ENCODE peak calls at places on chromosomes 2 and 18, in eight cellular contexts. One of them, this sample, is unnamed. For H3K9me3, the result is how much of the 10 kb centered on the place peaks cover.

GRCh38 chr18:36297419-36298112 is at the start of gene FHOD3:
- DNase-seq in neuronal stem cell: peak
- DNase-seq in upper lobe of left lung: peak
- DNase-seq in CD8-positive, alpha-beta memory T cell: no peak
- DNase-seq in HepG2: no peak
- DNase-seq in IMR-90: peak
- DNase-seq in NT2/D1: no peak
- DNase-seq in OCI-LY7: no peak
- DNase-seq in this sample: peak

GRCh38 chr2:38239452-38239851 is 137.6 kb downstream of the ATL2 start:
- DNase-seq in OCI-LY7: no peak
- DNase-seq in CD8-positive, alpha-beta memory T cell: no peak
- DNase-seq in neuronal stem cell: no peak
- DNase-seq in NT2/D1: no peak
- DNase-seq in IMR-90: no peak
- DNase-seq in HepG2: no peak
- DNase-seq in upper lobe of left lung: no peak
- DNase-seq in this sample: no peak

GRCh38 chr18:23380817-23381216 is 72.3 kb upstream of the RIOK3 start:
- DNase-seq in IMR-90: peak
- DNase-seq in upper lobe of left lung: no peak
- DNase-seq in neuronal stem cell: no peak
- DNase-seq in NT2/D1: no peak
- DNase-seq in OCI-LY7: no peak
- DNase-seq in HepG2: no peak
- DNase-seq in CD8-positive, alpha-beta memory T cell: no peak
- DNase-seq in this sample: no peak

GRCh38 chr2:137000790-137001189 is 235.4 kb downstream of the THSD7B start:
- DNase-seq in HepG2: no peak
- DNase-seq in upper lobe of left lung: no peak
- DNase-seq in OCI-LY7: no peak
- DNase-seq in neuronal stem cell: no peak
- DNase-seq in IMR-90: no peak
- DNase-seq in NT2/D1: no peak
- DNase-seq in CD8-positive, alpha-beta memory T cell: no peak
- DNase-seq in this sample: no peak

GRCh38 chr18:11955299-11956029 is 25.8 kb upstream of the IMPA2 start:
- DNase-seq in HepG2: peak
- DNase-seq in CD8-positive, alpha-beta memory T cell: no peak
- DNase-seq in OCI-LY7: no peak
- DNase-seq in IMR-90: peak
- DNase-seq in neuronal stem cell: no peak
- DNase-seq in upper lobe of left lung: peak
- DNase-seq in NT2/D1: no peak
- DNase-seq in this sample: no peak

GRCh38 chr2:43255249-43255960 is 29.0 kb upstream of the ZFP36L2 start:
- DNase-seq in upper lobe of left lung: no peak
- DNase-seq in OCI-LY7: no peak
- DNase-seq in IMR-90: no peak
- DNase-seq in NT2/D1: no peak
- DNase-seq in CD8-positive, alpha-beta memory T cell: no peak
- DNase-seq in HepG2: peak
- DNase-seq in neuronal stem cell: no peak
- DNase-seq in this sample: no peak

GRCh38 chr2:213251618-213252017 is 32.6 kb upstream of the SPAG16 start:
- DNase-seq in IMR-90: peak
- DNase-seq in neuronal stem cell: peak
- DNase-seq in CD8-positive, alpha-beta memory T cell: no peak
- DNase-seq in HepG2: peak
- DNase-seq in OCI-LY7: peak
- DNase-seq in NT2/D1: peak
- DNase-seq in upper lobe of left lung: no peak
- DNase-seq in this sample: no peak

GRCh38 chr2:27715318-27716165 is 51.9 kb downstream of the SLC4A1AP start:
- DNase-seq in upper lobe of left lung: no peak
- DNase-seq in HepG2: no peak
- DNase-seq in NT2/D1: no peak
- DNase-seq in neuronal stem cell: no peak
- DNase-seq in OCI-LY7: no peak
- DNase-seq in IMR-90: peak
- DNase-seq in CD8-positive, alpha-beta memory T cell: no peak
- DNase-seq in this sample: no peak

GRCh38 chr2:161677634-161678033 is 53.4 kb downstream of the SLC4A10 start:
- DNase-seq in OCI-LY7: no peak
- DNase-seq in CD8-positive, alpha-beta memory T cell: no peak
- DNase-seq in NT2/D1: no peak
- DNase-seq in neuronal stem cell: no peak
- DNase-seq in IMR-90: no peak
- DNase-seq in HepG2: no peak
- DNase-seq in upper lobe of left lung: no peak
- DNase-seq in this sample: no peak

GRCh38 chr2:213551526-213551925 is 267.3 kb downstream of the SPAG16 start:
- DNase-seq in OCI-LY7: no peak
- DNase-seq in NT2/D1: no peak
- DNase-seq in HepG2: no peak
- DNase-seq in CD8-positive, alpha-beta memory T cell: no peak
- DNase-seq in IMR-90: no peak
- DNase-seq in neuronal stem cell: no peak
- DNase-seq in upper lobe of left lung: no peak
- DNase-seq in this sample: no peak

GRCh38 chr18:13382683-13382989 is 164.1 kb downstream of the LDLRAD4 start:
- DNase-seq in upper lobe of left lung: peak
- DNase-seq in HepG2: no peak
- DNase-seq in IMR-90: no peak
- DNase-seq in NT2/D1: no peak
- DNase-seq in OCI-LY7: no peak
- DNase-seq in neuronal stem cell: no peak
- DNase-seq in CD8-positive, alpha-beta memory T cell: no peak
- DNase-seq in this sample: no peak

GRCh38 chr18:21345851-21346250 is 103.8 kb downstream of the GREB1L start:
- DNase-seq in neuronal stem cell: no peak
- DNase-seq in CD8-positive, alpha-beta memory T cell: no peak
- DNase-seq in upper lobe of left lung: no peak
- DNase-seq in HepG2: no peak
- DNase-seq in NT2/D1: no peak
- DNase-seq in IMR-90: no peak
- DNase-seq in OCI-LY7: no peak
- DNase-seq in this sample: no peak

GRCh38 chr18:68219274-68219673 is 495.6 kb downstream of the TMX3 start:
- DNase-seq in IMR-90: no peak
- DNase-seq in HepG2: no peak
- DNase-seq in upper lobe of left lung: no peak
- DNase-seq in NT2/D1: no peak
- DNase-seq in neuronal stem cell: no peak
- DNase-seq in CD8-positive, alpha-beta memory T cell: no peak
- DNase-seq in OCI-LY7: no peak
- DNase-seq in this sample: no peak

GRCh38 chr2:195995499-195995898 is 73.1 kb downstream of the DNAH7 start:
- DNase-seq in NT2/D1: no peak
- DNase-seq in IMR-90: no peak
- DNase-seq in CD8-positive, alpha-beta memory T cell: no peak
- DNase-seq in HepG2: no peak
- DNase-seq in OCI-LY7: no peak
- DNase-seq in upper lobe of left lung: no peak
- DNase-seq in neuronal stem cell: no peak
- DNase-seq in this sample: no peak

GRCh38 chr2:12617366-12617765 is 99.4 kb upstream of the TRIB2 start:
- DNase-seq in upper lobe of left lung: no peak
- DNase-seq in neuronal stem cell: no peak
- DNase-seq in IMR-90: no peak
- DNase-seq in CD8-positive, alpha-beta memory T cell: no peak
- DNase-seq in OCI-LY7: peak
- DNase-seq in HepG2: no peak
- DNase-seq in NT2/D1: no peak
- DNase-seq in this sample: no peak

GRCh38 chr18:52395146-52395852 is 55.3 kb downstream of the DCC start:
- DNase-seq in OCI-LY7: no peak
- DNase-seq in HepG2: no peak
- DNase-seq in CD8-positive, alpha-beta memory T cell: no peak
- DNase-seq in neuronal stem cell: no peak
- DNase-seq in NT2/D1: no peak
- DNase-seq in upper lobe of left lung: no peak
- DNase-seq in IMR-90: no peak
- DNase-seq in this sample: no peak

DNA sequence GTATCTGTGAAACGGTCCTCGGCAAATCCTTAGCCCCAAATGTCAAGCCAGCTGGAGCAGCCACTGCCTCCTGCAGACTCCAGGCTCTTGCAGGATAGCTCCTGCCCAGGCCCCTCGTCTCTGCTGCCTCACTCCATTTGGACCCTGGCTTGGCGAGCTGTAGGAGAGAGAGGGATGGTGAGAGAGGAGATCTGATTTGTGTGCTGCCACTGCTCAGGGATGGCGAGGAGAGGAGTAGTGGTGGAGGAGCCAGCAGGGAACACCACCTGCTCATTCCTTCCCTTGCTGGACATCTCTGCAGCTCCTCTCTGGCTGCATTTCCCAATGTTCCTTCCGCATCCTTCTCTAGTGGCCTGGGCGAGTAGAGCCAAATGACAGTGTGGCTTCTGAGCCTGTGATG is 109.1 kb upstream of the NCK2 start:
- DNase-seq in neuronal stem cell: no peak
- DNase-seq in IMR-90: no peak
- DNase-seq in HepG2: no peak
- DNase-seq in OCI-LY7: no peak
- DNase-seq in CD8-positive, alpha-beta memory T cell: no peak
- DNase-seq in upper lobe of left lung: no peak
- DNase-seq in NT2/D1: no peak
- DNase-seq in this sample: no peak
- H3K4me3 ChIP-seq in neuronal stem cell: no peak
- H3K4me3 ChIP-seq in IMR-90: no peak
- H3K4me3 ChIP-seq in HepG2: no peak
- H3K4me3 ChIP-seq in OCI-LY7: no peak
- H3K4me3 ChIP-seq in CD8-positive, alpha-beta memory T cell: no peak
- H3K4me3 ChIP-seq in upper lobe of left lung: no peak
- H3K4me3 ChIP-seq in NT2/D1: no peak
- H3K4me3 ChIP-seq in this sample: no peak

GRCh38 chr2:453132-453531 is 165.2 kb upstream of the ALKAL2 start:
- DNase-seq in NT2/D1: no peak
- DNase-seq in HepG2: no peak
- DNase-seq in IMR-90: no peak
- DNase-seq in neuronal stem cell: no peak
- DNase-seq in OCI-LY7: no peak
- DNase-seq in upper lobe of left lung: no peak
- DNase-seq in CD8-positive, alpha-beta memory T cell: no peak
- DNase-seq in this sample: no peak
- H3K9me3 ChIP-seq in NT2/D1: under half
- H3K9me3 ChIP-seq in HepG2: under half
- H3K9me3 ChIP-seq in IMR-90: under half
- H3K9me3 ChIP-seq in neuronal stem cell: under half
- H3K9me3 ChIP-seq in OCI-LY7: under half
- H3K9me3 ChIP-seq in upper lobe of left lung: under half
- H3K9me3 ChIP-seq in CD8-positive, alpha-beta memory T cell: under half
- H3K9me3 ChIP-seq in this sample: under half

GRCh38 chr2:197372582-197372981 is 62.0 kb upstream of the ANKRD44 start:
- DNase-seq in CD8-positive, alpha-beta memory T cell: no peak
- DNase-seq in OCI-LY7: no peak
- DNase-seq in NT2/D1: no peak
- DNase-seq in IMR-90: peak
- DNase-seq in neuronal stem cell: no peak
- DNase-seq in upper lobe of left lung: no peak
- DNase-seq in HepG2: no peak
- DNase-seq in this sample: no peak

GRCh38 chr2:197369946-197370325 is 59.4 kb upstream of the ANKRD44 start:
- DNase-seq in NT2/D1: no peak
- DNase-seq in HepG2: no peak
- DNase-seq in neuronal stem cell: no peak
- DNase-seq in IMR-90: no peak
- DNase-seq in OCI-LY7: no peak
- DNase-seq in CD8-positive, alpha-beta memory T cell: no peak
- DNase-seq in upper lobe of left lung: no peak
- DNase-seq in this sample: no peak

GRCh38 chr2:197368412-197368811 is 57.8 kb upstream of the ANKRD44 start:
- DNase-seq in HepG2: no peak
- DNase-seq in OCI-LY7: no peak
- DNase-seq in upper lobe of left lung: no peak
- DNase-seq in NT2/D1: no peak
- DNase-seq in neuronal stem cell: no peak
- DNase-seq in CD8-positive, alpha-beta memory T cell: no peak
- DNase-seq in IMR-90: no peak
- DNase-seq in this sample: no peak

GRCh38 chr2:197363998-197364397 is 53.4 kb upstream of the ANKRD44 start:
- DNase-seq in upper lobe of left lung: no peak
- DNase-seq in NT2/D1: no peak
- DNase-seq in OCI-LY7: no peak
- DNase-seq in CD8-positive, alpha-beta memory T cell: no peak
- DNase-seq in IMR-90: no peak
- DNase-seq in neuronal stem cell: no peak
- DNase-seq in HepG2: no peak
- DNase-seq in this sample: no peak

DNA sequence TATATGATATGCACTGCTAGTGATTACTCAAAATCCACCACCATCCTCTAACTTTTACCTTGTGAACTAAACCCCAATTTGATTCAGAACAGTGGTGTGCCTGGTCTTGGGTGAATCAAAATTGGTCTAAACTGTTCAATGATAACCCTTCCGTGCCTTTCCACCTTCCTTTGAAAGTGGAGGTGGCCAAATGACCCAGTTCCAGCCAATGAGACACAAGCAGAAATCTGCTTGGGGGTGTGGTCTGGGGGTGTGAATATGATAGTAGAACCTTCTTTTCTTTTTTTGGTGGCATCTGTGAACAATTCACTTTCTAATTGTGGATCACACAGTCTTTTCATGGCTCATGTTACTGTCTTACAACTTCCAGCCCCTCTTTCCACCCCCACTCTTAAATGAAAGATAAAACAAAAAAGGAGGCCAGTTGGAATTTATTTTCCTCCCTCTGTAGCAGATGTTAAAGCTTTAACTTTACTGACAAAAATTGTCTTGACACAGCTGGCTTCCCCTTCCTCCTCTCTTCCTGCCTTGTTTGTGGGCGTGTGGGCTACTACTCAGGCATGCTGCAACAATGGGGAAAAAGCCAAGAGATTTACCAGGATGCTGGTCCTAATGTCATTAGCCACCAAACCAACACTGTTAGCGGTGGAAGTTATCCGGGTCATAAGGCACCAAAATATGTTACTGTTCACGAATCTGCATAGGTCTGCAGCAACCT is 58.8 kb upstream of the ANKRD44 start:
- DNase-seq in IMR-90: no peak
- DNase-seq in NT2/D1: no peak
- DNase-seq in CD8-positive, alpha-beta memory T cell: no peak
- DNase-seq in upper lobe of left lung: no peak
- DNase-seq in OCI-LY7: no peak
- DNase-seq in HepG2: no peak
- DNase-seq in neuronal stem cell: no peak
- DNase-seq in this sample: no peak
- H3K4me3 ChIP-seq in IMR-90: no peak
- H3K4me3 ChIP-seq in NT2/D1: no peak
- H3K4me3 ChIP-seq in CD8-positive, alpha-beta memory T cell: no peak
- H3K4me3 ChIP-seq in upper lobe of left lung: no peak
- H3K4me3 ChIP-seq in OCI-LY7: no peak
- H3K4me3 ChIP-seq in HepG2: no peak
- H3K4me3 ChIP-seq in neuronal stem cell: no peak
- H3K4me3 ChIP-seq in this sample: no peak

DNA sequence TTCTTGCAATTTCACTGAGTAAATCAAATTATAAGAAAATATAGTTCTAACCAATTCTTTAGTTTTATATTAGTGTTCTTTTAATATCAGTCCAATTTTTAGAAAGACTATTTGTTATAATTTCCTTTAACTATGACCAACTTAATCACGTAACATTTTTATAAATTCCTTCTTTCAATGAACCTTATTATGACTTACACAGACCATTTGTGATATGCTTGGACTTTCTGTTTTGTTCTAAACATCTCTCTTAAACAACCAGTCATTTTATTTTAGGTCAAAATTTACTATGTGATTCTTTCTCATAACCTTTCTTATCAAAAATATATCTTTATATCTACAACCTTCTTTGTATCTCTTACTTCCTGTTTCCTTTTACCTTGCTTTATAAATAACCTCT is 39.5 kb upstream of the DYNAP start:
- DNase-seq in upper lobe of left lung: no peak
- DNase-seq in CD8-positive, alpha-beta memory T cell: no peak
- DNase-seq in IMR-90: no peak
- DNase-seq in HepG2: no peak
- DNase-seq in neuronal stem cell: peak
- DNase-seq in NT2/D1: no peak
- DNase-seq in OCI-LY7: peak
- DNase-seq in this sample: no peak
- H3K9me3 ChIP-seq in upper lobe of left lung: under half
- H3K9me3 ChIP-seq in CD8-positive, alpha-beta memory T cell: under half
- H3K9me3 ChIP-seq in IMR-90: under half
- H3K9me3 ChIP-seq in HepG2: under half
- H3K9me3 ChIP-seq in neuronal stem cell: under half
- H3K9me3 ChIP-seq in NT2/D1: half or more
- H3K9me3 ChIP-seq in OCI-LY7: under half
- H3K9me3 ChIP-seq in this sample: under half